ENCODE peak calls at places on chromosomes 2 and 18, in four cellular contexts. U is endothelial cell, E is A549, Q is endodermal cell. P is an unnamed sample.
A peak's percentile ranks its signal among the peaks of the same experiment; 100 is the strongest.

GRCh38 chr2:179657068-179657467 is 204.3 kb downstream of the ZNF385B start:
- DNase-seq in U (no peak), E (no peak), Q (no peak), P (no peak)

GRCh38 chr18:49481317-49481716 is 5.7 kb downstream of the C18orf32 start:
- DNase-seq in E (no peak), U (no peak), Q (no peak), P (no peak)

GRCh38 chr18:25467226-25468065 is 115.5 kb upstream of the ZNF521 start:
- DNase-seq in U (no peak), Q (no peak), E (no peak), P (no peak)

GRCh38 chr2:74261204-74261864 is 62.9 kb downstream of the MTHFD2 start:
- DNase-seq in U (peak; percentile 44), Q (peak; percentile 97), E (peak; percentile 50), P (no peak)

GRCh38 chr2:152499921-152500320 is 164.9 kb downstream of the FMNL2 start:
- DNase-seq in Q (no peak), U (no peak), E (no peak), P (no peak)

GRCh38 chr2:38743672-38744398 is 7.3 kb downstream of the SRSF7 start:
- DNase-seq in E (no peak), U (no peak), Q (no peak), P (no peak)

GRCh38 chr2:16386000-16386399 is 279.6 kb downstream of the CYRIA start:
- DNase-seq in Q (no peak), U (no peak), E (no peak), P (no peak)

GRCh38 chr2:105254520-105255210 is 13.1 kb downstream of the GPR45 start:
- DNase-seq in U (no peak), Q (no peak), E (no peak), P (no peak)

GRCh38 chr2:30239308-30240161 is 8.2 kb downstream of the LBH start:
- DNase-seq in U (peak; percentile 72), Q (peak; percentile 92), E (peak; percentile 89), P (peak; percentile 88)

GRCh38 chr2:15313657-15314056 is 247.5 kb downstream of the NBAS start:
- DNase-seq in U (no peak), E (no peak), Q (no peak), P (peak; percentile 4)

GRCh38 chr18:36402765-36403396 is 105.4 kb downstream of the FHOD3 start:
- DNase-seq in E (no peak), U (no peak), Q (peak; percentile 73), P (no peak)

GRCh38 chr2:26767894-26768487 is 3.9 kb downstream of the SLC35F6 start:
- DNase-seq in U (no peak), E (no peak), Q (no peak), P (no peak)

GRCh38 chr2:42077343-42077742 is 29.5 kb downstream of the PKDCC start:
- DNase-seq in U (no peak), Q (peak; percentile 58), E (no peak), P (no peak)
- TF ChIP-seq CTCF in U (no peak), Q (peak; percentile 66), E (peak; percentile 10), P (no peak)

GRCh38 chr2:203155406-203155805 is 83.4 kb upstream of the CYP20A1 start:
- DNase-seq in U (no peak), Q (peak; percentile 49), E (no peak), P (peak; percentile 23)
- TF ChIP-seq CTCF in U (no peak), Q (peak; percentile 54), E (peak; percentile 29), P (peak; percentile 16)

GRCh38 chr18:39692367-39693011 is 2126.9 kb upstream of the CELF4 start:
- DNase-seq in Q (no peak), E (no peak), U (no peak), P (no peak)
- TF ChIP-seq CTCF in Q (no peak), E (no peak), U (no peak), P (no peak)

DNA sequence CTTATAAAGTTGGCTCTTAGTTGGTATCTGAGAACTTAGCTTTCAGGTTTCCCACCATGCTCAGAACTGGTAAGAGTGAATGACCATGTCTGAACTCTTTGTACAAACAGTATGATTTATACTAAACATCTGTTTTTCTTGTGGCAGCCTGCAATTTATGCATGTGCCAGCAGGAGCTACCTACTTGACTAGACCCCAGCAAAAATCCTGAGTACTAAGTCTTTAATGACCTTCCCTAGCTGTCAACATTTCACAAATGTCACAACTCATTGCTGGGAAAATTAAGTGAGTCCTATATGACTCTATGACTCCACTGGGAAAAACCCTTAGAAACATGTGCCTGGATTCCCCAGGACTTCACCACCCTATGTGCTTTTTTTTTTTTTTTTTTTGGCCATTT is 1225.8 kb downstream of the SUCLG1 start:
- DNase-seq in Q (no peak), E (no peak), U (no peak), P (no peak)
- TF ChIP-seq CTCF in Q (peak; percentile 45), E (no peak), U (peak; percentile 42), P (no peak)

DNA sequence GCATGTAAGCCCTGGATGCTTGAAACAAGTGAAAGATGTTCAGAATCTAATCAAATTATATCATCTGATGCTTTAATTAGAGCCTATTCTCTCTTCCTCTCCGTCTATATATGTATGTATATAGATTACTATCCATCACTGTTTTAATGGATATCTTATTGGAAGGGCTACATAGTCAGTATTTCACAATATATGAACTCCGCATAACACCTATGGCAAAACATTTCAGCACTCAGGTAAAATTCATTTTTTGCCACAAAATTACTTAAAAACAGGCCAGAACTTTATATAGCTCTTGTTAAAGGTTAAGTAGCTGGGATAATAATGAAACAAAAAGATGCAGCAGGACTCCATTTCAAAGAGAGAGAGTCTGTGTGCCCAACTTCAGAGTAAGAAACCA is 1.2 kb downstream of the PJVK start:
- DNase-seq in U (no peak), E (no peak), Q (no peak), P (no peak)
- TF ChIP-seq CTCF in U (no peak), E (no peak), Q (no peak), P (no peak)

GRCh38 chr18:3855961-3856360 is 406.0 kb downstream of the TGIF1 start:
- DNase-seq in E (no peak), U (no peak), Q (no peak), P (no peak)
- TF ChIP-seq CTCF in E (no peak), U (no peak), Q (no peak), P (no peak)